ENCODE peak calls at places on chromosomes 3 and 15, in six cellular contexts. One of them, this sample, is unnamed.

GRCh38 chr3:189355481-189356201 is 183.9 kb downstream of the TPRG1 start:
- DNase-seq in thoracic aorta: no peak
- DNase-seq in AG04450: peak
- DNase-seq in mucosa of descending colon: peak
- DNase-seq in AG10803: peak
- DNase-seq in fibroblast of lung: peak
- DNase-seq in this sample: peak

GRCh38 chr15:100592898-100593297 is 9.1 kb downstream of the LINS1 start:
- DNase-seq in AG10803: no peak
- DNase-seq in thoracic aorta: no peak
- DNase-seq in mucosa of descending colon: no peak
- DNase-seq in AG04450: no peak
- DNase-seq in fibroblast of lung: peak
- DNase-seq in this sample: peak

GRCh38 chr3:197408177-197408957 is 110.0 kb upstream of the DLG1 start:
- DNase-seq in mucosa of descending colon: no peak
- DNase-seq in fibroblast of lung: peak
- DNase-seq in thoracic aorta: no peak
- DNase-seq in AG10803: no peak
- DNase-seq in AG04450: no peak
- DNase-seq in this sample: no peak

GRCh38 chr3:839981-840380 is 252.8 kb upstream of the CNTN6 start:
- DNase-seq in AG10803: no peak
- DNase-seq in mucosa of descending colon: no peak
- DNase-seq in AG04450: no peak
- DNase-seq in fibroblast of lung: no peak
- DNase-seq in thoracic aorta: no peak
- DNase-seq in this sample: no peak

GRCh38 chr3:117814975-117815374 is 1105.4 kb downstream of the TUSC7 start:
- DNase-seq in AG10803: peak
- DNase-seq in AG04450: no peak
- DNase-seq in fibroblast of lung: peak
- DNase-seq in thoracic aorta: no peak
- DNase-seq in mucosa of descending colon: no peak
- DNase-seq in this sample: no peak

GRCh38 chr3:58164916-58165821 is 45.6 kb downstream of the DNASE1L3 start:
- DNase-seq in AG10803: no peak
- DNase-seq in mucosa of descending colon: no peak
- DNase-seq in fibroblast of lung: peak
- DNase-seq in thoracic aorta: no peak
- DNase-seq in AG04450: no peak
- DNase-seq in this sample: no peak

GRCh38 chr15:100241572-100242479 is 99.9 kb downstream of the ADAMTS17 start:
- DNase-seq in fibroblast of lung: peak
- DNase-seq in AG10803: no peak
- DNase-seq in mucosa of descending colon: no peak
- DNase-seq in thoracic aorta: peak
- DNase-seq in AG04450: no peak
- DNase-seq in this sample: no peak

GRCh38 chr3:140360332-140360731 is 317.5 kb upstream of the TRIM42 start:
- DNase-seq in fibroblast of lung: no peak
- DNase-seq in AG04450: no peak
- DNase-seq in thoracic aorta: no peak
- DNase-seq in mucosa of descending colon: no peak
- DNase-seq in AG10803: no peak
- DNase-seq in this sample: no peak

GRCh38 chr15:31276596-31277298 is 49.9 kb upstream of the KLF13 start:
- DNase-seq in AG10803: no peak
- DNase-seq in mucosa of descending colon: peak
- DNase-seq in AG04450: no peak
- DNase-seq in fibroblast of lung: no peak
- DNase-seq in thoracic aorta: no peak
- DNase-seq in this sample: no peak

GRCh38 chr3:115281697-115282685 is 134.9 kb upstream of the ZBTB20 start:
- DNase-seq in mucosa of descending colon: no peak
- DNase-seq in fibroblast of lung: no peak
- DNase-seq in AG10803: peak
- DNase-seq in AG04450: no peak
- DNase-seq in thoracic aorta: no peak
- DNase-seq in this sample: no peak

GRCh38 chr3:30473374-30474051 is 132.9 kb upstream of the TGFBR2 start:
- DNase-seq in mucosa of descending colon: peak
- DNase-seq in thoracic aorta: no peak
- DNase-seq in fibroblast of lung: peak
- DNase-seq in AG04450: no peak
- DNase-seq in AG10803: peak
- DNase-seq in this sample: no peak

GRCh38 chr3:31466016-31466415 is 66.7 kb upstream of the STT3B start:
- DNase-seq in thoracic aorta: no peak
- DNase-seq in AG04450: no peak
- DNase-seq in AG10803: peak
- DNase-seq in mucosa of descending colon: no peak
- DNase-seq in fibroblast of lung: peak
- DNase-seq in this sample: no peak

GRCh38 chr3:142586803-142587406 is 8.4 kb upstream of the ATR start:
- DNase-seq in thoracic aorta: no peak
- DNase-seq in mucosa of descending colon: peak
- DNase-seq in AG10803: peak
- DNase-seq in fibroblast of lung: peak
- DNase-seq in AG04450: peak
- DNase-seq in this sample: peak

GRCh38 chr3:107826727-107827126 is 264.1 kb downstream of the CD47 start:
- DNase-seq in AG04450: no peak
- DNase-seq in AG10803: no peak
- DNase-seq in fibroblast of lung: no peak
- DNase-seq in thoracic aorta: no peak
- DNase-seq in mucosa of descending colon: no peak
- DNase-seq in this sample: no peak

GRCh38 chr3:113211370-113212154 is at the start of gene BOC:
- DNase-seq in fibroblast of lung: peak
- DNase-seq in AG10803: peak
- DNase-seq in thoracic aorta: no peak
- DNase-seq in AG04450: no peak
- DNase-seq in mucosa of descending colon: no peak
- DNase-seq in this sample: no peak

GRCh38 chr3:76679510-76679909 is 360.4 kb upstream of the ROBO2 start:
- DNase-seq in fibroblast of lung: no peak
- DNase-seq in AG10803: no peak
- DNase-seq in AG04450: no peak
- DNase-seq in mucosa of descending colon: no peak
- DNase-seq in thoracic aorta: no peak
- DNase-seq in this sample: no peak

GRCh38 chr3:157089455-157090221 is 70.3 kb downstream of the CCNL1 start:
- DNase-seq in thoracic aorta: no peak
- DNase-seq in fibroblast of lung: no peak
- DNase-seq in AG04450: no peak
- DNase-seq in mucosa of descending colon: peak
- DNase-seq in AG10803: no peak
- DNase-seq in this sample: no peak

GRCh38 chr3:117059054-117059989 is 349.7 kb downstream of the TUSC7 start:
- DNase-seq in mucosa of descending colon: peak
- DNase-seq in AG04450: no peak
- DNase-seq in thoracic aorta: no peak
- DNase-seq in fibroblast of lung: peak
- DNase-seq in AG10803: peak
- DNase-seq in this sample: no peak

GRCh38 chr15:88714782-88715372 is 76.1 kb downstream of the ISG20 start:
- DNase-seq in thoracic aorta: no peak
- DNase-seq in AG04450: no peak
- DNase-seq in fibroblast of lung: no peak
- DNase-seq in AG10803: no peak
- DNase-seq in mucosa of descending colon: no peak
- DNase-seq in this sample: no peak

GRCh38 chr3:113210608-113211369 is 568 bp upstream of the BOC start:
- DNase-seq in thoracic aorta: no peak
- DNase-seq in fibroblast of lung: peak
- DNase-seq in mucosa of descending colon: peak
- DNase-seq in AG04450: no peak
- DNase-seq in AG10803: peak
- DNase-seq in this sample: no peak

GRCh38 chr15:27847775-27848710 is 251.1 kb downstream of the OCA2 start:
- DNase-seq in mucosa of descending colon: no peak
- DNase-seq in AG10803: no peak
- DNase-seq in thoracic aorta: no peak
- DNase-seq in fibroblast of lung: no peak
- DNase-seq in AG04450: no peak
- DNase-seq in this sample: no peak

GRCh38 chr3:72797773-72798543 is 50.3 kb downstream of the SHQ1 start:
- DNase-seq in AG04450: no peak
- DNase-seq in fibroblast of lung: peak
- DNase-seq in mucosa of descending colon: peak
- DNase-seq in AG10803: peak
- DNase-seq in thoracic aorta: no peak
- DNase-seq in this sample: no peak

GRCh38 chr15:98324341-98324970 is 323.9 kb upstream of the IGF1R start:
- DNase-seq in mucosa of descending colon: no peak
- DNase-seq in fibroblast of lung: no peak
- DNase-seq in AG04450: no peak
- DNase-seq in thoracic aorta: no peak
- DNase-seq in AG10803: no peak
- DNase-seq in this sample: no peak

GRCh38 chr3:152026033-152026556 is 152.7 kb downstream of the SUCNR1 start:
- DNase-seq in AG04450: peak
- DNase-seq in fibroblast of lung: peak
- DNase-seq in thoracic aorta: no peak
- DNase-seq in mucosa of descending colon: no peak
- DNase-seq in AG10803: peak
- DNase-seq in this sample: peak

GRCh38 chr3:9074079-9074478 is 110.8 kb upstream of the RAD18 start:
- DNase-seq in AG04450: no peak
- DNase-seq in AG10803: peak
- DNase-seq in mucosa of descending colon: no peak
- DNase-seq in fibroblast of lung: peak
- DNase-seq in thoracic aorta: no peak
- DNase-seq in this sample: peak

DNA sequence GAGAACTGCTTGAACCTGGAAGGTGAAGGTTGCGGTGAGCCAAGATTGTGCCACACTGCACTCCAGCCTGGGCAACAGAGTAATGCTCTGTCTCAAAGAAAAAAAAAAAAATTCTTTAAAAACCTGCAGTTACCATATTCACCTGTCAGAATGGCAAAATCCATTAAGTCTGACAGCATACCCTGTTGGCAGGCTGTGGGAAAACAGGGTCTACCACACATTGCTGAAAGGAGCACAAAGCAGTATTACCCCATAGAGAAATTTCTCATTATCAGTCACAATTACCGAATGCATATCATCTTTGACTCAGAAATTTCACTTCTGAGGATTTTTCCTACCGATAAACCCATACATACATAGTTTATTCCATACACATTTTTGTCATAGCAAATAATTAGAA is 264.1 kb upstream of the SLCO3A1 start:
- DNase-seq in fibroblast of lung: no peak
- DNase-seq in thoracic aorta: no peak
- DNase-seq in AG10803: no peak
- DNase-seq in mucosa of descending colon: no peak
- DNase-seq in AG04450: no peak
- DNase-seq in this sample: no peak
- TF ChIP-seq CTCF in fibroblast of lung: no peak
- TF ChIP-seq CTCF in thoracic aorta: no peak
- TF ChIP-seq CTCF in AG10803: no peak
- TF ChIP-seq CTCF in mucosa of descending colon: no peak
- TF ChIP-seq CTCF in AG04450: peak
- TF ChIP-seq CTCF in this sample: no peak

GRCh38 chr3:166860217-166860616 is 519.9 kb downstream of the ZBBX start:
- DNase-seq in mucosa of descending colon: no peak
- DNase-seq in AG04450: no peak
- DNase-seq in AG10803: no peak
- DNase-seq in fibroblast of lung: no peak
- DNase-seq in thoracic aorta: no peak
- DNase-seq in this sample: no peak
- H3K4me3 ChIP-seq in mucosa of descending colon: no peak
- H3K4me3 ChIP-seq in AG04450: no peak
- H3K4me3 ChIP-seq in AG10803: no peak
- H3K4me3 ChIP-seq in fibroblast of lung: no peak
- H3K4me3 ChIP-seq in thoracic aorta: no peak
- H3K4me3 ChIP-seq in this sample: no peak

DNA sequence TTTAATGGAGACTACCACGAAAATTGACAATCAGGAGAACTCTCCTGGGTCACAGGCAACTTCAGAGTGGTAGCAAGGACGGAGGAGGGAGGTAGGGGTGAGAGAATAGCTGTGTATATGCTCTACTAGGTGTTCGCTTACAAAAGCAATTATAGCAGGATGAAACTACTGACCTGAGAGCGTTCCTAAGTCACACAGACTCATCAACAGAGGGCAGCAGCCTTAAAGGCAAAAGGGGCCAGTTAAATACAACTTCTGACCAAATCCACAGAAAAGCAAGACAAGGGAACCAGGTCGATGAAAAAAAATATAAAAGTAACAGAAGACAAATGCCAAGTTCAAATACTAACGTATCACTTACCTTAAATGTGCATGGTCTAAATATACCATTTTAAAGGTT is 894.6 kb downstream of the PLOD2 start:
- DNase-seq in mucosa of descending colon: no peak
- DNase-seq in fibroblast of lung: no peak
- DNase-seq in AG10803: no peak
- DNase-seq in AG04450: no peak
- DNase-seq in thoracic aorta: no peak
- DNase-seq in this sample: no peak
- TF ChIP-seq CTCF in mucosa of descending colon: no peak
- TF ChIP-seq CTCF in fibroblast of lung: peak
- TF ChIP-seq CTCF in AG10803: no peak
- TF ChIP-seq CTCF in AG04450: no peak
- TF ChIP-seq CTCF in thoracic aorta: no peak
- TF ChIP-seq CTCF in this sample: no peak

GRCh38 chr3:126355777-126356372 is 1.3 kb downstream of the KLF15 start:
- DNase-seq in AG04450: no peak
- DNase-seq in mucosa of descending colon: peak
- DNase-seq in AG10803: peak
- DNase-seq in thoracic aorta: peak
- DNase-seq in fibroblast of lung: peak
- DNase-seq in this sample: no peak

GRCh38 chr3:126353694-126354321 is 3.4 kb downstream of the KLF15 start:
- DNase-seq in AG04450: no peak
- DNase-seq in mucosa of descending colon: no peak
- DNase-seq in fibroblast of lung: no peak
- DNase-seq in AG10803: no peak
- DNase-seq in thoracic aorta: no peak
- DNase-seq in this sample: no peak

GRCh38 chr3:126354776-126355175 is 2.4 kb downstream of the KLF15 start:
- DNase-seq in AG04450: no peak
- DNase-seq in mucosa of descending colon: no peak
- DNase-seq in thoracic aorta: no peak
- DNase-seq in fibroblast of lung: no peak
- DNase-seq in AG10803: no peak
- DNase-seq in this sample: no peak

GRCh38 chr3:126356373-126357298 is 572 bp downstream of the KLF15 start:
- DNase-seq in mucosa of descending colon: peak
- DNase-seq in AG10803: no peak
- DNase-seq in fibroblast of lung: no peak
- DNase-seq in thoracic aorta: no peak
- DNase-seq in AG04450: no peak
- DNase-seq in this sample: no peak

DNA sequence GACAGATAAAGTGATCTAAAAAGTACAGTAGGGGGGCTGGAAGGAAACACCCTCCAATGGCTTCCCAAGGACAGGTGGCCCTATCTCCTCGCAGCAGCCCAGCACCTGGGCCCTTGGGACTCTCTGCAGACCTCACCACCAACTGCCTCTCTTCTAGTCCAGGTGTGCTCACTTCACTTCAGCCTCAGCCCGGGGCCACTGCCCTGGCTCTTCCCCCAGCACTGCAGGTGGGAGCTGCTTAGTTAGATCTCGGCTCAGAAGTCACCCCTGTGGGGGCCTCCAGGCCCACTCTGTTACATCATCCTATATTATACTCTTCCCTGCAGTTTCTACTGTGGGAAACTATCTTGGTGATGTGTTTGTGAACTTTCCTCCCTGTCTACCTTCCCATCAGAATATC is 2.0 kb downstream of the KLF15 start:
- DNase-seq in fibroblast of lung: no peak
- DNase-seq in AG10803: no peak
- DNase-seq in mucosa of descending colon: no peak
- DNase-seq in thoracic aorta: no peak
- DNase-seq in AG04450: no peak
- DNase-seq in this sample: no peak
- H3K4me3 ChIP-seq in fibroblast of lung: no peak
- H3K4me3 ChIP-seq in AG10803: no peak
- H3K4me3 ChIP-seq in mucosa of descending colon: no peak
- H3K4me3 ChIP-seq in thoracic aorta: peak
- H3K4me3 ChIP-seq in AG04450: no peak
- H3K4me3 ChIP-seq in this sample: no peak

This sample was measured in AG09309.